ENCODE peak calls at places on chromosomes 4 and X, in nine cellular contexts. R is fibroblast of lung, F is choroid plexus epithelial cell, T is GM12865, J is H9, G is endodermal cell, L is AG10803, W is glutamatergic neuron, V is B cell. U is an unnamed sample.

GRCh38 chr4:128241425-128241913 is 46.1 kb downstream of the PGRMC2 start:
- DNase-seq in R (peak; percentile 93), F (peak; percentile 99), T (no peak), J (no peak), G (no peak), L (peak; percentile 99), W (no peak), V (no peak), U (no peak)

GRCh38 chrX:8726031-8726652 is 5.8 kb downstream of the ANOS1 start:
- DNase-seq in R (peak; percentile 70), F (peak; percentile 8), T (no peak), J (no peak), G (peak; percentile 57), L (no peak), W (no peak), V (no peak), U (no peak)

GRCh38 chrX:38929966-38930421 is 128.7 kb downstream of the MID1IP1 start:
- DNase-seq in R (peak; percentile 78), F (peak; percentile 5), T (no peak), J (no peak), G (no peak), L (peak; percentile 70), W (no peak), V (no peak), U (no peak)

GRCh38 chr4:189870835-189871234 is 69.8 kb upstream of the FRG1 start:
- DNase-seq in R (no peak), F (no peak), T (no peak), J (no peak), G (no peak), L (no peak), W (no peak), V (no peak), U (no peak)

GRCh38 chr4:36386691-36387090 is 105.3 kb downstream of the DTHD1 start:
- DNase-seq in R (no peak), F (no peak), T (no peak), J (no peak), G (no peak), L (no peak), W (no peak), V (no peak), U (no peak)

GRCh38 chr4:168257663-168258235 is 60.8 kb downstream of the DDX60 start:
- DNase-seq in R (no peak), F (no peak), T (no peak), J (no peak), G (no peak), L (no peak), W (no peak), V (peak; percentile 4), U (no peak)

GRCh38 chr4:77358315-77358928 is 201.4 kb downstream of the CCNG2 start:
- DNase-seq in R (peak; percentile 8), F (peak; percentile 58), T (peak; percentile 50), J (peak; percentile 38), G (peak; percentile 61), L (peak; percentile 50), W (no peak), V (peak; percentile 15), U (peak; percentile 13)

GRCh38 chrX:34585561-34585960 is 71.5 kb downstream of the TMEM47 start:
- DNase-seq in R (no peak), F (peak; percentile 7), T (no peak), J (no peak), G (no peak), L (no peak), W (no peak), V (no peak), U (no peak)

GRCh38 chrX:120753413-120754251 is 122.0 kb downstream of the CT47B1 start:
- DNase-seq in R (no peak), F (no peak), T (peak; percentile 36), J (no peak), G (no peak), L (no peak), W (no peak), V (no peak), U (peak; percentile 59)

GRCh38 chrX:70001269-70001668 is 48.5 kb downstream of the AWAT2 start:
- DNase-seq in R (no peak), F (no peak), T (no peak), J (no peak), G (no peak), L (no peak), W (no peak), V (no peak), U (no peak)

GRCh38 chr4:183729430-183730328 is 70.6 kb downstream of the TRAPPC11 start:
- DNase-seq in R (peak; percentile 46), F (peak; percentile 9), T (peak; percentile 8), J (no peak), G (no peak), L (peak; percentile 8), W (no peak), V (no peak), U (no peak)

GRCh38 chr4:57850141-57850540 is 740.0 kb upstream of the IGFBP7 start:
- DNase-seq in R (no peak), F (no peak), T (no peak), J (no peak), G (no peak), L (no peak), W (no peak), V (no peak), U (no peak)

GRCh38 chr4:69760455-69760854 is at the start of gene SULT1B1:
- DNase-seq in R (peak; percentile 56), F (peak; percentile 90), T (peak; percentile 15), J (no peak), G (no peak), L (peak; percentile 73), W (no peak), V (no peak), U (peak; percentile 69)

GRCh38 chr4:101155368-101155767 is 192.0 kb downstream of the PPP3CA start:
- DNase-seq in R (peak; percentile 74), F (peak; percentile 39), T (no peak), J (no peak), G (no peak), L (peak; percentile 40), W (no peak), V (no peak), U (no peak)

GRCh38 chr4:106095408-106095807 is 200.1 kb downstream of the NPNT start:
- DNase-seq in R (peak; percentile 22), F (peak; percentile 26), T (no peak), J (no peak), G (no peak), L (peak; percentile 45), W (no peak), V (no peak), U (no peak)

DNA sequence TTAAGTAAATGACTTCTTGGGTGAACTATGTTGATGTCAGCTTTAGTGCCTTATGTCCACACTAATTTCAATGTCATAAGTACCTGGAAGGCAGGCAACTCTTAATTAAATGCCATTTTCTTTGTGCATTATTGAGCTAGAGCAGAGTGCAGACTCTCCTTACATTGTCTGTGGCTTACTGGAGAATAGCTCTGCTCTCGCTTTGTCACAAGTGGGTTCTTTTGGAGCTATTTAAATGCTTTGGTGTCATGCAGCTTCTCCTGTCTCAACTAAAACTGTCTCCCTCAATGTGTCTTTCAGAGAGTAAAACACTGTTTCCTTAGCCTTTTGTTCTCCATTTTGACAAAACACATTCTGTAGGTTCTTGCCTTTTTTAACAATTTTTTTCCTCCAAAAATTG is 411.6 kb downstream of the STIM2 start:
- DNase-seq in R (no peak), F (no peak), T (no peak), J (no peak), G (no peak), L (no peak), W (no peak), V (no peak), U (no peak)
- TF ChIP-seq CTCF in R (no peak), F (no peak), T (no peak), J (no peak), G (no peak), L (no peak), W (no peak), V (no peak), U (no peak)

GRCh38 chrX:43655961-43656494 is at the start of gene MAOA:
- DNase-seq in R (no peak), F (no peak), T (no peak), J (peak; percentile 53), G (peak; percentile 80), L (no peak), W (peak; percentile 55), V (no peak), U (peak; percentile 28)

GRCh38 chrX:43655151-43655676 is 885 bp upstream of the MAOA start:
- DNase-seq in R (peak; percentile 41), F (peak; percentile 64), T (no peak), J (peak; percentile 54), G (peak; percentile 81), L (peak; percentile 10), W (peak; percentile 37), V (peak; percentile 19), U (peak; percentile 36)

DNA sequence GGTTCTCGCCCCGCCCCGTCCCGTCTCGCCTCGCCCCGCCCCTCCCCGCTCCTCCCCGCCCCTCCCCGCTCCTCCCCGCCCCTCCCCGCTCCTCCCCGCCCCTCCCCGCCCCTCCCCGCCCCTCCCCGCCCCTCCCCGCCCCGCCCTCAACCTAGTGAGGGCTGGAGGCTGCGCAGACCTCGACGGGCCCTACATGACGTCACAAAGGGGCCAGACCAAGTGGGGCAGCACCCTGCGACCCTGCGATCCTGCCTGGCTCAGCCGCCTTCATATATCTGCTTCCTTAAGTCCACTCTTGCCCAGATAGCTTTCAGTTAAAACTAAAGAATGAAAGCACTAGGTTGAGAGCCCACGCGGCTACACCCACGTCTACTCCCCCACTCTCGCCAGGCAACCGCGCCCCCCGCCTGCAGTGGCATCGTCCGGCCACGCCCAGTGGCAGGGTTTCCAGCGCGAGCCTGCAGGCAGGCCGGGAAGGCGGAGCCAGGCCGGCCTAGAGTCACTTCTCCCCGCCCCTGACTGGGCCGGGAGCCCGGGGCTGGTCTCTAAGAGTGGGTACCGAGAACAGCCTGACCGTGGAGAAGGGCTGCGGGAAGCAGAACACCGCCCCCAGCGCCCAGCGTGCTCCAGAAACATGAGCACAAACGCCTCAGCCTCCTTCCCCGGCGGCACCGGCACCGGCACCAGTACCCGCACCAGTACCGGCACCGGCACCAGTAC is 1.5 kb upstream of the MAOA start:
- DNase-seq in R (peak; percentile 87), F (peak; percentile 96), T (peak; percentile 86), J (peak; percentile 95), G (peak; percentile 97), L (peak; percentile 84), W (peak; percentile 87), V (peak; percentile 86), U (peak; percentile 81)
- TF ChIP-seq CTCF in R (peak; percentile 19), F (peak; percentile 43), T (no peak), J (peak; percentile 29), G (peak; percentile 57), L (peak; percentile 17), W (no peak), V (peak; percentile 14), U (no peak)

GRCh38 chr4:142595222-142595871 is 250.8 kb downstream of the INPP4B start:
- DNase-seq in R (no peak), F (no peak), T (no peak), J (no peak), G (no peak), L (no peak), W (no peak), V (no peak), U (no peak)
- TF ChIP-seq CTCF in R (no peak), F (no peak), T (no peak), J (no peak), G (no peak), L (no peak), W (no peak), V (no peak), U (no peak)

GRCh38 chr4:139453041-139453370 is 915 bp upstream of the RAB33B start:
- DNase-seq in R (peak; percentile 75), F (peak; percentile 88), T (peak; percentile 89), J (no peak), G (no peak), L (no peak), W (no peak), V (peak; percentile 73), U (peak; percentile 85)
- TF ChIP-seq CTCF in R (peak; percentile 19), F (peak; percentile 58), T (peak; percentile 43), J (peak; percentile 58), G (peak; percentile 68), L (peak; percentile 45), W (peak; percentile 30), V (peak; percentile 73), U (peak; percentile 50)

U was measured in activated CD8-positive, alpha-beta T cell treated with anti-CD3 and anti-CD28 coated beads for 36 hours.